ENCODE peak calls at places on chromosomes 11 and 22, in six cellular contexts. U is effector memory CD4-positive, alpha-beta T cell; M is right cardiac atrium; G is HAP-1; W is left ventricle myocardium inferior; K is globus pallidus. Z is an unnamed sample.

GRCh38 chr11:119100246-119100959 is 1.2 kb downstream of the DPAGT1 start:
- DNase-seq in U (no peak), M (no peak), W (no peak), K (no peak), G (peak), Z (peak)

GRCh38 chr11:122104381-122104780 is 11.6 kb downstream of the BLID start:
- DNase-seq in U (no peak), G (no peak), W (no peak), K (no peak), M (no peak), Z (peak)

GRCh38 chr11:42625757-42626156 is 686.0 kb upstream of the API5 start:
- DNase-seq in U (no peak), M (no peak), K (no peak), W (no peak), G (no peak), Z (no peak)

GRCh38 chr11:67023957-67024353 is 1.0 kb downstream of the SYT12 start:
- DNase-seq in U (no peak), M (no peak), K (no peak), G (no peak), W (no peak), Z (no peak)

GRCh38 chr11:68009391-68010000 is 631 bp upstream of the ALDH3B1 start:
- DNase-seq in U (no peak), G (no peak), W (no peak), M (peak), K (no peak), Z (no peak)

GRCh38 chr22:45227645-45228400 is 12.9 kb downstream of the KIAA0930 start:
- DNase-seq in G (no peak), W (no peak), K (peak), U (no peak), M (peak), Z (no peak)

GRCh38 chr11:58498464-58498863 is 9.4 kb downstream of the OR5B21 start:
- DNase-seq in W (no peak), G (no peak), U (no peak), M (no peak), K (no peak), Z (no peak)

GRCh38 chr11:76155455-76156232 is 50.7 kb downstream of the WNT11 start:
- DNase-seq in G (no peak), W (no peak), K (no peak), U (no peak), M (no peak), Z (no peak)

GRCh38 chr11:27497284-27497866 is 9.2 kb downstream of the LIN7C start:
- DNase-seq in K (peak), W (no peak), G (peak), U (no peak), M (no peak), Z (no peak)

GRCh38 chr11:76276773-76277155 is 70.5 kb upstream of the WNT11 start:
- DNase-seq in K (no peak), G (no peak), W (no peak), U (no peak), M (no peak), Z (no peak)

GRCh38 chr11:86990079-86990478 is 34.9 kb upstream of the FZD4 start:
- DNase-seq in G (no peak), W (no peak), K (no peak), M (no peak), U (no peak), Z (no peak)

GRCh38 chr11:20631525-20632168 is 32.2 kb downstream of the SLC6A5 start:
- DNase-seq in U (no peak), M (no peak), W (no peak), G (no peak), K (no peak), Z (no peak)

GRCh38 chr11:67027943-67028542 is 5.1 kb downstream of the SYT12 start:
- DNase-seq in W (no peak), M (no peak), G (no peak), U (no peak), K (no peak), Z (no peak)

GRCh38 chr11:72243567-72244316 is at the start of gene PHOX2A:
- DNase-seq in W (no peak), M (peak), K (no peak), G (no peak), U (no peak), Z (no peak)

GRCh38 chr11:105609341-105609781 is 512 bp upstream of the GRIA4 start:
- DNase-seq in K (peak), G (no peak), M (no peak), U (no peak), W (no peak), Z (peak)

GRCh38 chr11:120863359-120863758 is 160.5 kb upstream of the TBCEL start:
- DNase-seq in G (no peak), M (no peak), K (no peak), U (no peak), W (no peak), Z (no peak)

GRCh38 chr11:130478204-130478701 is 29.8 kb downstream of the ADAMTS15 start:
- DNase-seq in G (no peak), K (no peak), W (peak), M (peak), U (no peak), Z (peak)

Z was measured in AG20443.